ENCODE peak calls at places on chromosome 16, in six cellular contexts. V, X, F, I, N and S are unnamed samples.

GRCh38 chr16:59385953-59386352 is 651.8 kb upstream of the GOT2 start:
- DNase-seq in F (no peak), X (no peak), I (no peak), N (peak), V (peak), S (no peak)

GRCh38 chr16:88993006-88993787 is 16.2 kb upstream of the CBFA2T3 start:
- DNase-seq in X (no peak), N (no peak), F (no peak), I (no peak), V (no peak), S (no peak)

GRCh38 chr16:1772362-1772907 is at the start of gene EME2:
- DNase-seq in X (peak), F (no peak), V (peak), I (peak), N (peak), S (no peak)

GRCh38 chr16:87580855-87581261 is 21.4 kb upstream of the JPH3 start:
- DNase-seq in X (no peak), I (peak), V (peak), F (no peak), N (peak), S (no peak)

GRCh38 chr16:29230671-29231091 is 175.8 kb downstream of the NPIPB11 start:
- DNase-seq in F (no peak), V (peak), X (no peak), N (peak), I (no peak), S (no peak)

GRCh38 chr16:4347010-4347409 is 4.1 kb downstream of the PAM16 start:
- DNase-seq in I (no peak), X (no peak), N (no peak), V (peak), F (no peak), S (no peak)

GRCh38 chr16:88287219-88287618 is 95.5 kb upstream of the ZNF469 start:
- DNase-seq in N (peak), F (no peak), I (peak), X (peak), V (peak), S (peak)

GRCh38 chr16:81624718-81625543 is 154.2 kb upstream of the PLCG2 start:
- DNase-seq in N (no peak), X (peak), F (no peak), V (no peak), I (no peak), S (no peak)

GRCh38 chr16:72234372-72234771 is 62.4 kb upstream of the PMFBP1 start:
- DNase-seq in V (no peak), F (no peak), X (no peak), N (no peak), I (no peak), S (no peak)

GRCh38 chr16:87581867-87582220 is 20.5 kb upstream of the JPH3 start:
- DNase-seq in X (no peak), N (peak), I (peak), F (peak), V (peak), S (peak)

GRCh38 chr16:48607056-48607825 is 2.7 kb downstream of the N4BP1 start:
- DNase-seq in F (no peak), X (no peak), N (peak), I (peak), V (peak), S (no peak)

DNA sequence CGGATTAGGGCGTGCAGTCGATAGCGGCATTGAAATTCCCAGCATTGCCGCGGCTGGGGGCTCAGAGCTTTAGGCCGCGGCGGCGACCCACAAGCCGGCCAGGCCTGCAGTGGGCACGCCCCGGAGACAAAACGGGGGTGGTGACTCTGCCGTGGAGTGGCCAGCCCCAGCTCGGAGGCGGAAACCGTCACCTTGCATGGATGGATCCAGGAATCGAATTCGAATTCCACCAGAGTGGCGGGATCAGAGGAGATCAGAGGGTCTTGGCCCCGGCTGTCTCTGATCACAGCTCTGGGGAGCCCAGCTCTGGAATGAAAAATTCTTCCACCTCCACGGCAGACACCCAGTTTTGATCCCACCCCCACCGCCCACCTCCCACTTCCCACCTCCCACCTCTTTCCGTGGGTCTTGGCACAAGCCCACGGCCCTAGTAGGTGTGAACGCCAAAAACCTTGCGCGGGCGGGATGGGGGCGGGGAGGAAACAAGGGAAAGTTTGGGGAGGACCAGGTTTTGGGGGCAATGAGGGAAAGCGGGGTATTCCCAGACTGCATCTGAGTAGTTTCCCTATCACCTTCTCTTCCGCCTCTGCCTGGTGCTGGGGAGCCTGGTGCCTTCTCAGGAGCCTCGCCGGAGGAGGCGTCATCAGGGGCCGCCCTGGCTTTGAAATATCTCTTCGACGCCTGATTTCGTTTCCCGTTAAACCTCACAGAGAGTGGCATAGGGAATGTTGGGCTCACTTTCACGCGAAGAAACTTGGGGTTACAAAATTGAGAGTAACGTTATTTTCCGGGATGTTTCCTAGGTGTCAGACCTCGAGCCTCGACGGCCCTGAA is 1.4 kb upstream of the IRX3 start:
- DNase-seq in F (no peak), N (peak), V (peak), X (no peak), I (no peak), S (no peak)
- H3K4me3 ChIP-seq in F (peak), N (peak), V (peak), X (no peak), I (peak), S (peak)

GRCh38 chr16:28192811-28193529 is 18.8 kb downstream of the XPO6 start:
- DNase-seq in X (peak), V (no peak), I (no peak), F (no peak), N (no peak), S (no peak)
- H3K4me3 ChIP-seq in X (peak), V (no peak), I (no peak), F (no peak), N (no peak), S (no peak)

GRCh38 chr16:68645494-68646388 is 631 bp downstream of the CDH3 start:
- DNase-seq in F (no peak), X (no peak), V (no peak), N (no peak), I (no peak), S (no peak)
- H3K4me3 ChIP-seq in F (no peak), X (no peak), V (no peak), N (no peak), I (peak), S (peak)

DNA sequence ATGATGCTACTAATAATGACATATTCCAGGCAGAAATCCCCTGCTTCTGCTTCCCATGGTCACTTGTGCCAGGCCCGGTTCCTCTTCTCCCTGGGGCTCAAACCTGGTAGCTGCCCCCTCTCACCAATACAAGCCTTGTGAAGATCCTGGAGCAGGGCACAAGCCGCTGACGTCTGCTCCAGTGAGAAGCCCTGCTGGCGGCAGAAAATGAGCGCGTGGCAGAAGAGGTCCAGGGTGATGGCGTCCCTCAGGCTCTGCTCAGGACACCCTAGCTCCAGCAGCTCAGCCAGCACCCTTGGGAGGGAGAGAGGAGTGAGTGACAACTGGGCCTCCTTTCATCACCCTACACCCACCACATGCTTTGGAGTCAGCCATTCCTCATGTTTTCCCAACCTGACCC is 1.7 kb downstream of the CFAP119 start:
- DNase-seq in V (no peak), N (no peak), I (no peak), X (no peak), F (no peak), S (no peak)
- H3K4me3 ChIP-seq in V (no peak), N (no peak), I (no peak), X (no peak), F (no peak), S (no peak)

DNA sequence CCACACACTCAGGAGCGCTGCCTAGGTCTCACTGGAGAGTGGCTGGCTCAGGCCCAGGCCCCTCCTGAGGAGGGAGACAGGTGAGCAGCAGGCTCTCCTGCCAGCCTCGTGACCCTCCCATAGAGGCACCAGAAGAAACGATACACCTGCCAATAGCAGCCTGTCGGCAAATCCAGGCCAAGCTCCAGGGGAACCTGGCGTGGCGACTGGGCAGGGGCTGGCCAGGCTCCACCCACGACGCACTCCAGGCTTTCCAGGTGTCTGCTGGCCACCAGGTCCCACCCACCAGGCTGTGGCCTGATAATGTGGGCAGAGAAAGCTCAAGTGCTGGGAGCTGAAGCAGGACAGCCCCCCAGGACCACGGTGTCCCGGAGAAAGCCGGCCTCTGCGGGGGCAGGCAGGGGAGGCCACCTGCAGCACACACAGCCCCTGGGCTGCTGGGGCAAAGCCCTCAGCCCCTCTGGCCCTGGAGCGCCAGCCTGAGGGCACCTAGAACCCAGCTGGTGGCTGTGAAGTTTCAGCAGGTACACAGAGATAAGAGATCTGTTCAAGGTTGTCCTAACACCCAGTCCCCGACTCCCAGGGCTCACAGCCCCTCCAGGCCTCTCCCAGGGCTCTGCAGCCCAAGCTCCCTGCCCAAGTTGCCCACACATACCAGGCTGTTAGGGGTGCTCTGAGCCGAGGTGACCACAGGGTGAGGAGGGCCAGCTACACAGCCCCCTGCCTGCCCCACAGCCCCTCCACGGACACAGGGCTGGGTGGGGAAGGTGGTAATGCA is 2.4 kb downstream of the PGAP6 start:
- DNase-seq in X (no peak), I (no peak), N (no peak), F (no peak), V (no peak), S (no peak)
- H3K4me3 ChIP-seq in X (no peak), I (no peak), N (no peak), F (no peak), V (no peak), S (no peak)

DNA sequence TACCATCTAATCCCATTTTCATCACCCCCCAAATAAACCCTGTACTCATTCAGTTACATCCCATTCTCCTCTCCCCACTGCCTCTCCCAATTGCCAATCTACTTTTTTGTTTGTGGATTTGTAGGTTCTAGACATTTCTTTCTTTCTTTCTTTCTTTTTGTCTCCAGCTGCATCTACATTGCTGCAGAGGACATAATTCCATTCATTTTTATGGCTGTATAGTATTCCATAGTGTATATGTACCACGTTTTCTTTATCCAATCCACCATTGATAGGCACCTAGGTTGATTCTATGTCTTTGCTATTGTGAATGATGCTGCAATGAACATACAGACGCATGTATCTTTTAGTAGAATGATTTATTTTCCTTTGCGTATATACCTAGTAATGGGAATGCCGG is 6.3 kb upstream of the CRYM start:
- DNase-seq in X (no peak), V (no peak), F (no peak), N (no peak), I (no peak), S (no peak)
- H3K4me3 ChIP-seq in X (no peak), V (no peak), F (peak), N (peak), I (peak), S (peak)

DNA sequence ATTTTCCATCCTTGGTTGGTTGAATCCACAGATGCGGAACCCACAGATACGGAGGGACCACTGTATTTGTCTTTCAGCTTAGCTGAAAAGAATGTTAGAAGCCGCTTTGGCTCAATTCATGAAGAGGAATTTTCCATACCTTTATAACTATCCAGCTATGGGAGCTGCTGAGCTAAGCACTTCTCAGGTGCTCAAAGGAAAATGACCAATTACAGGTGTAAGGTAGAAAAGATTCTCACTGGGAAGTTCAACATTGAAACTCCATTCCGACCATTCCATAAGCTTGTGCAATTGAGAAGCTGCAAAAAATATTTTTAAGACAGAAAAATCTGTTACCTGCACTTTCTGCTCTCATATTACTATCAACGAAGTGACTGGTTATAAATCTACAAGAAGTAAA is 2.7 kb downstream of the AHSP start:
- DNase-seq in V (no peak), N (no peak), I (no peak), X (no peak), F (no peak), S (no peak)
- H3K4me3 ChIP-seq in V (no peak), N (no peak), I (no peak), X (no peak), F (no peak), S (no peak)

DNA sequence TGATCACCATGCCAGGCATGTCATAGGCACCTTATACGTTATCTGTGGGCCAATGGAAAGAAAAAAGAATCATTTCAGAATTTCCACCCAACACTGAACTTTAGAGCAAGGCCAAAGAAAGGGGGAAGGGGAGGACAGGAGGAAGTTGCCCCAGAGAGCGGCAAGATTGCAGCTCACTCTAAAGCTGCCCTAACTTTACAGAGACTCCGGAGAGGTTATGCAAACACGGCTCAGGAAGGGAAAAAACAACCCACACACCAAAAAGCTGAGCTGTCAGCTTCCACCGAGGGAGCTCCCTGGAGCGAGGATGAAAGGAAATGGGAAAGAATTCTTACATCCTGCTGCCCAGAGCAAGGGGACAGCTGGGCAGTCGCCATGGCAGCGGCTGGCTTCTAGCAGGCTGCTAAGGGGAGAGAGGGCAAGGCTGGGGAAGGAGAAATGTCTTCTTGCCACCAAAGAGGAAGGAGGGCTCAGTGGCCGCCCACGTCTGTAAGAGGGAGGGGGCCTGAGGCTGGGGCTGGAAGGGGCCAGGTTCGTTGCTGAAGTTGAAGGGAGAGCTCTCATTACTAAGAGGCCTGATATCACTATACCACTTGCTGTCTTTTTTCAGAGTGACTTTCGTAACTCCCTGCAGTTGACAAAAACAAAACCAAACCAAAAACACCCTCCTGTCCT is 18.2 kb downstream of the COTL1 start:
- DNase-seq in N (peak), X (peak), F (peak), I (peak), V (peak), S (no peak)
- H3K4me3 ChIP-seq in N (no peak), X (peak), F (peak), I (no peak), V (peak), S (no peak)

GRCh38 chr16:31002252-31002700 is 8.2 kb downstream of the STX1B start:
- DNase-seq in I (no peak), V (no peak), X (no peak), N (peak), F (no peak), S (no peak)

GRCh38 chr16:31001507-31002251 is 8.8 kb downstream of the STX1B start:
- DNase-seq in X (no peak), V (no peak), I (no peak), N (no peak), F (no peak), S (no peak)

GRCh38 chr16:31002810-31003209 is 7.6 kb downstream of the STX1B start:
- DNase-seq in X (no peak), N (no peak), F (no peak), I (no peak), V (no peak), S (no peak)

GRCh38 chr16:30998852-30999761 is 11.3 kb downstream of the STX1B start:
- DNase-seq in I (no peak), X (no peak), F (no peak), V (peak), N (peak), S (no peak)

GRCh38 chr16:31000671-31001382 is 9.6 kb downstream of the STX1B start:
- DNase-seq in V (no peak), X (no peak), F (no peak), I (no peak), N (no peak), S (no peak)
- H3K4me3 ChIP-seq in V (no peak), X (no peak), F (no peak), I (no peak), N (no peak), S (no peak)